ENCODE peak calls at places on chromosome 18, in nine cellular contexts. One of them, this sample, is unnamed.

GRCh38 chr18:32315881-32316280 is 126.0 kb downstream of the MEP1B start:
- DNase-seq in WERI-Rb-1: no peak
- DNase-seq in BJ: no peak
- DNase-seq in dorsolateral prefrontal cortex: no peak
- DNase-seq in cardiac fibroblast: peak
- DNase-seq in transverse colon: no peak
- DNase-seq in breast epithelium: no peak
- DNase-seq in DND-41: no peak
- DNase-seq in astrocyte of the spinal cord: no peak
- DNase-seq in this sample: no peak

GRCh38 chr18:6107794-6108193 is 212.5 kb upstream of the TMEM200C start:
- DNase-seq in astrocyte of the spinal cord: no peak
- DNase-seq in BJ: no peak
- DNase-seq in DND-41: no peak
- DNase-seq in breast epithelium: no peak
- DNase-seq in transverse colon: no peak
- DNase-seq in cardiac fibroblast: no peak
- DNase-seq in WERI-Rb-1: no peak
- DNase-seq in dorsolateral prefrontal cortex: no peak
- DNase-seq in this sample: no peak

GRCh38 chr18:25921677-25922421 is 168.6 kb downstream of the SS18 start:
- DNase-seq in cardiac fibroblast: peak
- DNase-seq in transverse colon: peak
- DNase-seq in BJ: no peak
- DNase-seq in breast epithelium: no peak
- DNase-seq in DND-41: peak
- DNase-seq in astrocyte of the spinal cord: no peak
- DNase-seq in dorsolateral prefrontal cortex: no peak
- DNase-seq in WERI-Rb-1: peak
- DNase-seq in this sample: peak

GRCh38 chr18:73646772-73647171 is 500.9 kb downstream of the FBXO15 start:
- DNase-seq in WERI-Rb-1: no peak
- DNase-seq in cardiac fibroblast: peak
- DNase-seq in breast epithelium: no peak
- DNase-seq in dorsolateral prefrontal cortex: no peak
- DNase-seq in BJ: peak
- DNase-seq in transverse colon: no peak
- DNase-seq in astrocyte of the spinal cord: peak
- DNase-seq in DND-41: no peak
- DNase-seq in this sample: no peak

GRCh38 chr18:7329036-7329435 is 98.1 kb downstream of the LRRC30 start:
- DNase-seq in transverse colon: no peak
- DNase-seq in breast epithelium: no peak
- DNase-seq in astrocyte of the spinal cord: no peak
- DNase-seq in BJ: no peak
- DNase-seq in dorsolateral prefrontal cortex: no peak
- DNase-seq in DND-41: no peak
- DNase-seq in WERI-Rb-1: no peak
- DNase-seq in cardiac fibroblast: peak
- DNase-seq in this sample: no peak

GRCh38 chr18:13420969-13421686 is 202.6 kb downstream of the LDLRAD4 start:
- DNase-seq in DND-41: no peak
- DNase-seq in dorsolateral prefrontal cortex: no peak
- DNase-seq in breast epithelium: no peak
- DNase-seq in astrocyte of the spinal cord: no peak
- DNase-seq in WERI-Rb-1: no peak
- DNase-seq in BJ: no peak
- DNase-seq in cardiac fibroblast: no peak
- DNase-seq in transverse colon: no peak
- DNase-seq in this sample: peak

GRCh38 chr18:24491882-24492281 is 31.4 kb downstream of the HRH4 start:
- DNase-seq in dorsolateral prefrontal cortex: no peak
- DNase-seq in BJ: no peak
- DNase-seq in DND-41: peak
- DNase-seq in astrocyte of the spinal cord: no peak
- DNase-seq in breast epithelium: no peak
- DNase-seq in cardiac fibroblast: no peak
- DNase-seq in transverse colon: peak
- DNase-seq in WERI-Rb-1: no peak
- DNase-seq in this sample: peak

GRCh38 chr18:28175930-28176673 is 828 bp downstream of the CDH2 start:
- DNase-seq in BJ: no peak
- DNase-seq in breast epithelium: no peak
- DNase-seq in astrocyte of the spinal cord: peak
- DNase-seq in dorsolateral prefrontal cortex: peak
- DNase-seq in cardiac fibroblast: peak
- DNase-seq in transverse colon: no peak
- DNase-seq in WERI-Rb-1: peak
- DNase-seq in DND-41: peak
- DNase-seq in this sample: no peak

GRCh38 chr18:73060666-73061270 is 193.0 kb upstream of the NETO1 start:
- DNase-seq in cardiac fibroblast: peak
- DNase-seq in BJ: peak
- DNase-seq in transverse colon: no peak
- DNase-seq in DND-41: no peak
- DNase-seq in dorsolateral prefrontal cortex: no peak
- DNase-seq in astrocyte of the spinal cord: peak
- DNase-seq in breast epithelium: no peak
- DNase-seq in WERI-Rb-1: no peak
- DNase-seq in this sample: no peak

GRCh38 chr18:77223653-77224052 is 26.0 kb upstream of the GALR1 start:
- DNase-seq in transverse colon: no peak
- DNase-seq in BJ: no peak
- DNase-seq in cardiac fibroblast: peak
- DNase-seq in WERI-Rb-1: no peak
- DNase-seq in DND-41: no peak
- DNase-seq in astrocyte of the spinal cord: peak
- DNase-seq in breast epithelium: no peak
- DNase-seq in dorsolateral prefrontal cortex: no peak
- DNase-seq in this sample: no peak

GRCh38 chr18:23259701-23260661 is 124.7 kb downstream of the CABLES1 start:
- DNase-seq in astrocyte of the spinal cord: peak
- DNase-seq in BJ: peak
- DNase-seq in transverse colon: peak
- DNase-seq in breast epithelium: peak
- DNase-seq in dorsolateral prefrontal cortex: no peak
- DNase-seq in DND-41: peak
- DNase-seq in WERI-Rb-1: peak
- DNase-seq in cardiac fibroblast: peak
- DNase-seq in this sample: peak

GRCh38 chr18:13618760-13619438 is 107.5 kb downstream of the FAM210A start:
- DNase-seq in DND-41: no peak
- DNase-seq in WERI-Rb-1: no peak
- DNase-seq in dorsolateral prefrontal cortex: no peak
- DNase-seq in transverse colon: no peak
- DNase-seq in BJ: no peak
- DNase-seq in cardiac fibroblast: no peak
- DNase-seq in astrocyte of the spinal cord: no peak
- DNase-seq in breast epithelium: no peak
- DNase-seq in this sample: no peak

GRCh38 chr18:11689031-11689971 is at the start of gene GNAL:
- DNase-seq in WERI-Rb-1: peak
- DNase-seq in transverse colon: peak
- DNase-seq in DND-41: no peak
- DNase-seq in breast epithelium: peak
- DNase-seq in dorsolateral prefrontal cortex: peak
- DNase-seq in astrocyte of the spinal cord: peak
- DNase-seq in cardiac fibroblast: peak
- DNase-seq in BJ: peak
- DNase-seq in this sample: peak
- TF ChIP-seq CTCF in WERI-Rb-1: no peak
- TF ChIP-seq CTCF in transverse colon: no peak
- TF ChIP-seq CTCF in DND-41: no peak
- TF ChIP-seq CTCF in breast epithelium: no peak
- TF ChIP-seq CTCF in dorsolateral prefrontal cortex: no peak
- TF ChIP-seq CTCF in astrocyte of the spinal cord: no peak
- TF ChIP-seq CTCF in cardiac fibroblast: no peak
- TF ChIP-seq CTCF in BJ: no peak
- TF ChIP-seq CTCF in this sample: no peak

DNA sequence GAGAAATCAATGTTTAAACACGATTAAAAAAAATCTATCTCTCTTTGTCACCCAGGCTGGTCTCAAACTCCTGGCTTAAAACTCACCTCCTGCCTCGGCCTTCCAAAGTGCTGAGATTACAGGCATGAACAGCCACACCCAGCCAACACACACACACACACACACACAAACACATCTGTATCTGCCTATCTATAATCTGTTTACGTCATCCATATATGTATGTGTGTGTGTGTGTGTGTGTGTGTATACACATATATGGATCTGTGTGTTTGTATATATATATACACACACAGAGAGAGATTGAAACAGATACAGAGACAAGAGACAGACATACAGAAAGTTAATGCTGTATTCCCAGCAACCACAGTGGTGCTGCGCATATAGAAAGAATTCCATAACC is 497.1 kb downstream of the DSC3 start:
- DNase-seq in DND-41: no peak
- DNase-seq in BJ: no peak
- DNase-seq in breast epithelium: no peak
- DNase-seq in astrocyte of the spinal cord: no peak
- DNase-seq in WERI-Rb-1: no peak
- DNase-seq in dorsolateral prefrontal cortex: no peak
- DNase-seq in transverse colon: no peak
- DNase-seq in cardiac fibroblast: no peak
- DNase-seq in this sample: no peak
- H3K4me3 ChIP-seq in DND-41: no peak
- H3K4me3 ChIP-seq in BJ: no peak
- H3K4me3 ChIP-seq in breast epithelium: no peak
- H3K4me3 ChIP-seq in astrocyte of the spinal cord: no peak
- H3K4me3 ChIP-seq in WERI-Rb-1: no peak
- H3K4me3 ChIP-seq in dorsolateral prefrontal cortex: no peak
- H3K4me3 ChIP-seq in transverse colon: no peak
- H3K4me3 ChIP-seq in cardiac fibroblast: no peak
- H3K4me3 ChIP-seq in this sample: no peak

DNA sequence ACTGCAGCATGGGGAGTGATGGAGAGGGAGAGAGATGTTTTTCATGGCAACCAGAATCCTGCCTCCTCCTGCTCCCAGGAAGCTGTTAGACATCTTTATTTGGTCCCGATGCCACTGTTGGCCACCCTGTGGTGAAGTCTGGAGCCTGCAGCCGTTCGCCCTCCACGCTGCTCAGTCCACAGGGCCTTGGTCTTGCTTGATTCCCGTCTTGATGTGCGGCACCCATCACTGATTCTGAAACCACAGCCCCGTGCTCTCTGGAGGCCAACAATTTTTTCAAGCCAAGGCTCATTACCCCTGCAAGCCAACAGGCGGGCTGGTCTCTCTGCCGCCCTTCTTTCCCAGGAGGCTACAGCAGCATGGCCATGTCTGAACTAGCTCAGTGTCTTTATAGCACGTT is 24.5 kb downstream of the SIGLEC15 start:
- DNase-seq in DND-41: no peak
- DNase-seq in breast epithelium: no peak
- DNase-seq in cardiac fibroblast: peak
- DNase-seq in dorsolateral prefrontal cortex: no peak
- DNase-seq in WERI-Rb-1: peak
- DNase-seq in BJ: no peak
- DNase-seq in transverse colon: no peak
- DNase-seq in astrocyte of the spinal cord: no peak
- DNase-seq in this sample: no peak
- TF ChIP-seq CTCF in DND-41: peak
- TF ChIP-seq CTCF in breast epithelium: no peak
- TF ChIP-seq CTCF in cardiac fibroblast: peak
- TF ChIP-seq CTCF in dorsolateral prefrontal cortex: no peak
- TF ChIP-seq CTCF in WERI-Rb-1: peak
- TF ChIP-seq CTCF in BJ: peak
- TF ChIP-seq CTCF in transverse colon: no peak
- TF ChIP-seq CTCF in astrocyte of the spinal cord: peak
- TF ChIP-seq CTCF in this sample: peak

GRCh38 chr18:62596145-62597005 is 73.5 kb downstream of the ZCCHC2 start:
- DNase-seq in dorsolateral prefrontal cortex: no peak
- DNase-seq in BJ: no peak
- DNase-seq in WERI-Rb-1: no peak
- DNase-seq in cardiac fibroblast: peak
- DNase-seq in transverse colon: no peak
- DNase-seq in DND-41: no peak
- DNase-seq in astrocyte of the spinal cord: peak
- DNase-seq in breast epithelium: no peak
- DNase-seq in this sample: no peak
- H3K4me3 ChIP-seq in dorsolateral prefrontal cortex: peak
- H3K4me3 ChIP-seq in BJ: peak
- H3K4me3 ChIP-seq in WERI-Rb-1: no peak
- H3K4me3 ChIP-seq in cardiac fibroblast: peak
- H3K4me3 ChIP-seq in transverse colon: peak
- H3K4me3 ChIP-seq in DND-41: no peak
- H3K4me3 ChIP-seq in astrocyte of the spinal cord: peak
- H3K4me3 ChIP-seq in breast epithelium: peak
- H3K4me3 ChIP-seq in this sample: no peak

DNA sequence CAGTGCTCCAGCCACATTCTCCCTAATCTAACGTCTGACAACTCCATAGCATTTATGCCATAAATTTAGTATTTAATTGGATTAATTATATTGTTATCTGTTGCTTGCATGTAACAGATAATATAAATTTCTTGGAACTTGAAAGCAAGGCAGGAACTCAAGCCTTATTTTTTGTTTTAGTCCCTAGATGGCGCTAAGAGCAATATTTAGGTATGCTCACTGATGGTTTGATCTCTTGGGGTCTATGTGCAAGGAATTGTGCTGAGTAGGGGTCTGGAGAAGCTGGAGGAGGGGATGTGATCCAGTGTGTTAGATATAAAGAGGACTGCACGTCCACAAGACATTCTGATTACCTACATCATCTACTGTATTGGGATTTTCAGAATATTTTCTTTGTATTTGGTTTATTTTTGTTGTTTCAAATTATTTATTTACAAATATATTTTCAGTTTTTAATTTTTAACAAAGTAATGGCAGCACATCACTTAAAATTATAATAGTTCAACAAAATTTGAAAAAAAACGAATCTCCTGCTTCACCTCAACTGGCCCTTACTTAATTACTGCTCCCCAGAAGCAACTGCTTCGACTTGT is 32.8 kb downstream of the KATNAL2 start:
- DNase-seq in DND-41: no peak
- DNase-seq in WERI-Rb-1: no peak
- DNase-seq in astrocyte of the spinal cord: peak
- DNase-seq in dorsolateral prefrontal cortex: no peak
- DNase-seq in BJ: no peak
- DNase-seq in cardiac fibroblast: peak
- DNase-seq in breast epithelium: no peak
- DNase-seq in transverse colon: no peak
- DNase-seq in this sample: peak
- TF ChIP-seq CTCF in DND-41: peak
- TF ChIP-seq CTCF in WERI-Rb-1: peak
- TF ChIP-seq CTCF in astrocyte of the spinal cord: peak
- TF ChIP-seq CTCF in dorsolateral prefrontal cortex: no peak
- TF ChIP-seq CTCF in BJ: peak
- TF ChIP-seq CTCF in cardiac fibroblast: peak
- TF ChIP-seq CTCF in breast epithelium: no peak
- TF ChIP-seq CTCF in transverse colon: no peak
- TF ChIP-seq CTCF in this sample: peak